ENCODE peak calls at places on chromosomes 1 and 21, in nine cellular contexts. E is upper lobe of right lung, U is breast epithelium, X is H1, S is GM23338, A is lower lobe of right lung, R is body of pancreas, B is thoracic aorta, M is osteoblast. J is an unnamed sample.

GRCh38 chr1:218330043-218330623 is 15.0 kb upstream of the TGFB2 start:
- DNase-seq in M (no peak), A (no peak), B (no peak), S (peak), X (no peak), E (no peak), U (no peak), R (no peak), J (no peak)

GRCh38 chr1:221247050-221247449 is 367.8 kb downstream of the HLX start:
- DNase-seq in B (no peak), X (no peak), U (no peak), A (no peak), M (no peak), E (no peak), R (no peak), S (no peak), J (no peak)

GRCh38 chr1:34900775-34901502 is 28.5 kb downstream of the DLGAP3 start:
- DNase-seq in R (no peak), X (no peak), A (no peak), M (no peak), B (no peak), E (no peak), U (no peak), S (no peak), J (no peak)

GRCh38 chr1:55893155-55893554 is 678.0 kb upstream of the USP24 start:
- DNase-seq in U (no peak), R (no peak), B (no peak), X (no peak), S (peak), M (no peak), E (no peak), A (no peak), J (no peak)

GRCh38 chr21:44304846-44305245 is 5.0 kb downstream of the PFKL start:
- DNase-seq in X (no peak), S (peak), A (no peak), M (peak), R (no peak), U (no peak), B (no peak), E (no peak), J (no peak)

GRCh38 chr1:77371396-77371795 is 89.6 kb downstream of the AK5 start:
- DNase-seq in M (no peak), A (no peak), E (no peak), U (no peak), R (no peak), S (no peak), X (no peak), B (no peak), J (no peak)

GRCh38 chr21:45411810-45412206 is 6.8 kb downstream of the COL18A1 start:
- DNase-seq in S (no peak), X (no peak), B (no peak), R (no peak), A (no peak), U (no peak), E (no peak), M (no peak), J (no peak)

GRCh38 chr1:206801467-206801866 is 29.2 kb upstream of the IL10 start:
- DNase-seq in M (no peak), E (no peak), A (no peak), U (no peak), X (no peak), R (no peak), B (no peak), S (no peak), J (no peak)

GRCh38 chr1:186775031-186775430 is 53.7 kb upstream of the PLA2G4A start:
- DNase-seq in U (no peak), E (no peak), M (no peak), X (no peak), B (no peak), A (no peak), S (no peak), R (no peak), J (no peak)

GRCh38 chr1:234605983-234606730 is 3.8 kb downstream of the IRF2BP2 start:
- DNase-seq in S (no peak), X (no peak), M (no peak), E (no peak), U (no peak), B (no peak), A (peak), R (peak), J (no peak)

GRCh38 chr1:206814716-206815341 is 42.5 kb upstream of the IL10 start:
- DNase-seq in X (no peak), M (peak), R (no peak), B (no peak), S (no peak), U (no peak), E (no peak), A (no peak), J (no peak)

GRCh38 chr1:203408485-203409229 is 57.7 kb upstream of the FMOD start:
- DNase-seq in A (peak), R (peak), U (peak), S (no peak), B (peak), M (peak), E (no peak), X (no peak), J (peak)

GRCh38 chr1:186681136-186681535 is 913 bp upstream of the PTGS2 start:
- DNase-seq in E (no peak), B (no peak), R (no peak), A (no peak), M (no peak), S (no peak), X (no peak), U (no peak), J (no peak)

GRCh38 chr1:53197301-53198205 is 929 bp downstream of the CPT2 start:
- DNase-seq in U (no peak), M (peak), E (no peak), S (no peak), X (no peak), B (no peak), R (no peak), A (no peak), J (no peak)

GRCh38 chr1:58815069-58815679 is 31.3 kb upstream of the JUN start:
- DNase-seq in X (peak), S (peak), B (peak), E (peak), R (peak), U (peak), M (peak), A (peak), J (no peak)

GRCh38 chr1:183689770-183690204 is 36.7 kb upstream of the APOBEC4 start:
- DNase-seq in R (no peak), U (no peak), S (no peak), B (no peak), A (no peak), M (no peak), E (no peak), X (no peak), J (no peak)

GRCh38 chr1:241703001-241703400 is 50.9 kb downstream of the WDR64 start:
- DNase-seq in S (no peak), R (no peak), B (no peak), M (peak), A (no peak), U (no peak), E (no peak), X (no peak), J (no peak)

GRCh38 chr21:35565204-35565611 is 495.1 kb downstream of the SETD4 start:
- DNase-seq in U (no peak), A (no peak), B (peak), E (no peak), X (no peak), M (peak), S (no peak), R (peak), J (no peak)

GRCh38 chr1:244075247-244075722 is 24.2 kb downstream of the ZBTB18 start:
- DNase-seq in U (no peak), E (no peak), X (no peak), R (no peak), M (no peak), B (no peak), A (no peak), S (peak), J (no peak)

GRCh38 chr1:202122639-202123335 is at the start of gene GPR37L1:
- DNase-seq in U (no peak), R (peak), M (peak), X (peak), E (peak), B (no peak), S (peak), A (peak), J (no peak)

GRCh38 chr1:221884821-221885220 is 142.9 kb upstream of the DUSP10 start:
- DNase-seq in E (no peak), B (no peak), U (no peak), S (no peak), R (no peak), X (no peak), A (no peak), M (no peak), J (no peak)

GRCh38 chr1:226691257-226691656 is 47.8 kb downstream of the ITPKB start:
- DNase-seq in U (no peak), A (no peak), R (no peak), M (no peak), E (no peak), X (no peak), B (no peak), S (no peak), J (no peak)

GRCh38 chr1:202958544-202959275 is 598 bp upstream of the ADIPOR1 start:
- DNase-seq in U (no peak), E (no peak), M (peak), B (no peak), S (peak), A (no peak), X (no peak), R (no peak), J (no peak)

GRCh38 chr1:17118268-17118667 is 983 bp downstream of the PADI2 start:
- DNase-seq in A (no peak), S (peak), E (no peak), R (no peak), M (no peak), U (no peak), X (no peak), B (no peak), J (no peak)

GRCh38 chr1:6263716-6264115 is 2.8 kb upstream of the GPR153 start:
- DNase-seq in S (no peak), M (no peak), R (no peak), A (no peak), U (no peak), E (no peak), X (no peak), B (no peak), J (no peak)

GRCh38 chr21:34909492-34910292 is 139.4 kb downstream of the RUNX1 start:
- DNase-seq in E (no peak), A (no peak), U (no peak), X (no peak), S (no peak), M (no peak), R (no peak), B (no peak), J (no peak)

GRCh38 chr1:221241592-221241991 is 362.3 kb downstream of the HLX start:
- DNase-seq in M (no peak), R (no peak), E (no peak), B (no peak), A (no peak), S (no peak), U (no peak), X (no peak), J (no peak)

GRCh38 chr1:117573386-117574040 is 32.3 kb upstream of the TENT5C start:
- DNase-seq in A (no peak), R (peak), M (peak), S (no peak), B (no peak), U (peak), E (no peak), X (no peak), J (no peak)

GRCh38 chr1:63073530-63074306 is 248.6 kb upstream of the FOXD3 start:
- DNase-seq in X (no peak), S (peak), E (no peak), U (no peak), R (no peak), A (no peak), B (no peak), M (no peak), J (no peak)
- TF ChIP-seq CTCF in X (peak), S (peak), E (no peak), U (no peak), R (no peak), A (no peak), B (no peak), M (no peak), J (no peak)

DNA sequence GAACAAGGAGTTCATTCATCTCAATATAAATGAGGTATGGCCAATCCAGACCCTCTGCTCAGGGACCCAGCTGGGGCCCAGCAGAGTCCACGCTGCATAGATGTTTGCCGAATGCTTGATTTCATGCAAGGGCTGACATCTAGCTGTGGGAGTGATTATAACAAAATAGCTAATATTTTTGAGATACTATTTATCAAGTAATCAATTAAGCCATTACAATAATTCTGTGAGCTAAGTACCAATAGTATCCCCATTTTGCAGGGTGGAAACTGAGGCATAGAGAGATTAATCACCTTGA is 50.9 kb downstream of the CAPN9 start:
- DNase-seq in U (no peak), X (no peak), S (no peak), B (no peak), M (no peak), E (no peak), A (no peak), R (no peak), J (no peak)
- TF ChIP-seq CTCF in U (no peak), X (no peak), S (no peak), B (peak), M (no peak), E (no peak), A (no peak), R (no peak), J (no peak)

GRCh38 chr1:223820515-223820858 is 25.3 kb downstream of the TP53BP2 start:
- DNase-seq in S (no peak), X (no peak), M (peak), E (no peak), U (no peak), A (no peak), B (no peak), R (no peak), J (no peak)
- TF ChIP-seq CTCF in S (no peak), X (no peak), M (no peak), E (no peak), U (no peak), A (no peak), B (no peak), R (no peak), J (no peak)

GRCh38 chr1:14784790-14785773 is 186.6 kb downstream of the KAZN start:
- DNase-seq in X (no peak), B (no peak), S (no peak), A (no peak), U (no peak), E (no peak), R (no peak), M (no peak), J (no peak)

GRCh38 chr1:14788065-14788464 is 189.6 kb downstream of the KAZN start:
- DNase-seq in S (no peak), R (no peak), A (no peak), U (no peak), B (no peak), M (no peak), X (no peak), E (no peak), J (no peak)

GRCh38 chr1:14786104-14786675 is 187.7 kb downstream of the KAZN start:
- DNase-seq in B (no peak), E (no peak), R (no peak), A (no peak), S (no peak), U (no peak), M (no peak), X (no peak), J (no peak)

GRCh38 chr1:14790967-14791366 is 192.5 kb downstream of the KAZN start:
- DNase-seq in A (no peak), B (no peak), M (no peak), X (no peak), R (no peak), S (no peak), E (no peak), U (no peak), J (no peak)

DNA sequence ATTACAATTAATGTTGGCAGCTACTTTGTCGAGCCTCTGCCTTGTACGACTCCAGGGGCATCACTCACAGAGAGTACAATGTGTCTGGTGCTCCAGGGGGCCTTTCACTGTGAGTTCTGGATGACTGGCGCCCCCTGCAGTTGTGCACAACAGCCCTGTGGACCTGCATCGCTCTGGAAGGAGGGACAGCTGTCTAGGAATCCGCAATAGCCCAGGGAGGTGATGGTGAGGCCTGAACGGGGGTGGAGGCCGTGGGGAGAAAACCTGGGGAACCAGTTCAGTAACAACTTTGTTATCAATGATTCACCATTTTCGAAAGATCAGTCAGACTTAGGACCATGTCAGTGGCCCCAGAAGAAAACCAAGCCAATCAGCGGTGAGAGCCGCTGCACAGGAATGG is 189.1 kb downstream of the KAZN start:
- DNase-seq in S (peak), E (no peak), X (no peak), A (no peak), U (no peak), B (no peak), M (no peak), R (peak), J (no peak)
- TF ChIP-seq CTCF in S (peak), E (no peak), X (peak), A (no peak), U (no peak), B (no peak), M (no peak), R (no peak), J (no peak)

GRCh38 chr1:150267896-150268295 is 920 bp downstream of the APH1A start:
- DNase-seq in S (no peak), B (no peak), A (no peak), E (no peak), R (no peak), M (peak), X (no peak), U (no peak), J (no peak)

GRCh38 chr1:150272379-150272840 is at the start of gene C1orf54:
- DNase-seq in M (peak), U (no peak), X (no peak), R (no peak), A (no peak), S (peak), E (no peak), B (no peak), J (no peak)

GRCh38 chr1:150273310-150273709 is 720 bp downstream of the C1orf54 start:
- DNase-seq in M (peak), X (no peak), B (no peak), S (peak), R (no peak), E (no peak), A (no peak), U (no peak), J (no peak)

GRCh38 chr1:150268342-150268705 is 492 bp downstream of the APH1A start:
- DNase-seq in B (no peak), M (peak), U (no peak), X (no peak), S (no peak), E (peak), R (peak), A (peak), J (no peak)

DNA sequence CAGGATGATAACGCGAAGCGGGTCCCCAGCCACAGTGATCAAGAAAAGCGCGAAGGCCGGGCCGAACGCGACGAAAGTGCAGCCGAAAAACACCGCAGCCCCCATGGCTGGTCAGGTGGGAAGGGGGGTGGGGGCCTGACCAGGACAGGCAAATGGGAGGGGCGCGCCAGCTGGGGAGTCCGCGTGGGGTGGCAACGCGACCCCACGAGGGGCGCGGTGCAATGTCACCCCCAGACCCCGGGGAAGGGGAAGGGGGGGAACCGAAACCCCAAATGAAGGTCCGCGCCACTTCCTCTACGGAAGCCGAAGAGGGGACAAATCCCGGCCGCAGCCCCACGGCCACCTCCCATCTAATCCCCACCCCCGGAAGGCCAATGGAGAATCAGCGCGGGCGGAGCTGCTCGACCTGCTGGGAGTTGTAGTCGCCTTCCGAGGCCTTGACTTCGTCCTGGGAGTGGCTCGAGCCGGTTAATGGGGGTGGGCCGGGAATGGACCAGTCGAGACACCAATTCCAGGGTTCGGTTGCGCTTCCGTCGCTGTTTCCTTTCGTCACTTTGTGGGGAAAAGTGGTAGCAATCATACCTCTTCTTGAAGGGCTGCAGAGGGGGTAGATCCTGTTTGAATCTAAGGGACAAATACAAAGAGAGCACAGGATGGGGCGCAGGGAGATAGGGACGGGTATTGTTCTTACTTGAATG is at the start of gene APH1A:
- DNase-seq in S (peak), X (peak), U (peak), B (peak), A (peak), E (peak), R (peak), M (peak), J (peak)
- TF ChIP-seq CTCF in S (no peak), X (no peak), U (no peak), B (no peak), A (no peak), E (no peak), R (no peak), M (no peak), J (no peak)

DNA sequence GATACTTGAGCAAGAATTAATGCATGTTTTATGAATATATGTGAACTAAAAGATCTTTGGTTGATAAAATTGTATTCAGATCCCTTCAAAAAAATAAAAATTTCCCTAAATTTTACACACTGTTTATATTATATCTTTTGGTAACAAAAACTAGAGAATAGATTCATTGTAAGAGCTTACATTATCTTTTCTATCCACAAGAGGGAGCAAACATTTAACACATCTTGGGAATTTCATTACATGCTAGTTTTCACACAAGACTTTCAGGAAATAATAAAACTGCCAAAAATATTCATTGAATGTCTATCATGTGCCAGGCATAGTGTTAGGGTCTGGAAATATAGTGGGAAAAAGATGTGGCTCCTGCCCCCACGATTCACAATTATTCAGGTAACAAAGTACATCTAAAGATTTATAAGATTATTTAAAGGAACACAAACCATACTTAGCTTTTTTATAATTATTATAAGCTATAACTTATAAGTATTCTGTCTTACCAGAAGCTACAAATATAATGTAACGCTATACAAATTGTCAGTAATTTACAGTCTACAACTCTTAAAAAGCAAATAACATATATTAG is 30.6 kb downstream of the FAF1 start:
- DNase-seq in B (no peak), U (no peak), X (no peak), R (no peak), S (peak), M (peak), E (no peak), A (no peak), J (no peak)
- TF ChIP-seq CTCF in B (peak), U (no peak), X (no peak), R (peak), S (no peak), M (peak), E (peak), A (peak), J (no peak)